ENCODE peak calls at places on chromosome 5, in eight cellular contexts. T is IMR-90; H is fibroblast of pulmonary artery; Z is HCT116; A is epithelial cell of esophagus; W is H1; R is heart right ventricle; S is CD8-positive, alpha-beta T cell. Q is an unnamed sample.

GRCh38 chr5:147906326-147907095 is at the start of gene C5orf46:
- DNase-seq in Z (no peak), R (no peak), H (peak), T (peak), W (no peak), A (peak), S (no peak), Q (no peak)

GRCh38 chr5:148740966-148741742 is 85.3 kb upstream of the ADRB2 start:
- DNase-seq in T (peak), A (peak), H (peak), W (no peak), Z (peak), R (no peak), S (no peak), Q (peak)

GRCh38 chr5:87831499-87831898 is 418.8 kb upstream of the CCNH start:
- DNase-seq in T (no peak), H (no peak), W (no peak), Z (no peak), A (no peak), S (no peak), R (no peak), Q (no peak)

GRCh38 chr5:56148453-56148971 is 84.6 kb downstream of the ANKRD55 start:
- DNase-seq in A (no peak), T (no peak), W (no peak), S (peak), H (no peak), R (no peak), Z (no peak), Q (no peak)

GRCh38 chr5:119274767-119275130 is 81.1 kb upstream of the TNFAIP8 start:
- DNase-seq in T (peak), H (peak), W (no peak), S (peak), A (peak), R (no peak), Z (peak), Q (no peak)

GRCh38 chr5:117794847-117795246 is 1193.5 kb downstream of the DTWD2 start:
- DNase-seq in A (no peak), R (no peak), W (no peak), T (peak), S (no peak), Z (no peak), H (no peak), Q (no peak)

GRCh38 chr5:156920042-156920860 is 42.8 kb downstream of the TIMD4 start:
- DNase-seq in T (no peak), Z (no peak), R (no peak), S (peak), A (no peak), H (no peak), W (no peak), Q (no peak)

GRCh38 chr5:115470921-115471320 is 73.7 kb downstream of the FEM1C start:
- DNase-seq in W (no peak), A (peak), Z (no peak), H (no peak), S (no peak), T (no peak), R (no peak), Q (no peak)

GRCh38 chr5:76180817-76181805 is 97.9 kb downstream of the SV2C start:
- DNase-seq in A (peak), Z (no peak), T (no peak), H (no peak), S (no peak), W (no peak), R (no peak), Q (no peak)

GRCh38 chr5:144205141-144205551 is 34.5 kb downstream of the KCTD16 start:
- DNase-seq in W (peak), R (no peak), H (peak), A (peak), Z (no peak), S (no peak), T (peak), Q (no peak)

GRCh38 chr5:124824637-124825158 is 78.3 kb upstream of the ZNF608 start:
- DNase-seq in R (no peak), Z (no peak), T (peak), A (peak), S (no peak), W (no peak), H (peak), Q (no peak)

GRCh38 chr5:11177993-11178711 is 417.1 kb upstream of the DAP start:
- DNase-seq in R (no peak), Z (no peak), T (no peak), H (no peak), S (no peak), A (peak), W (no peak), Q (no peak)

GRCh38 chr5:116947691-116948528 is 373.3 kb upstream of the SEMA6A start:
- DNase-seq in H (peak), S (peak), R (peak), Z (peak), A (peak), T (no peak), W (peak), Q (peak)

GRCh38 chr5:56433039-56433438 is 199.9 kb upstream of the ANKRD55 start:
- DNase-seq in R (no peak), W (no peak), H (no peak), Z (no peak), A (no peak), T (no peak), S (no peak), Q (no peak)

GRCh38 chr5:158874814-158875213 is 224.9 kb downstream of the EBF1 start:
- DNase-seq in W (no peak), R (no peak), S (no peak), T (no peak), A (no peak), H (no peak), Z (no peak), Q (no peak)

GRCh38 chr5:158877124-158877581 is 222.6 kb downstream of the EBF1 start:
- DNase-seq in S (no peak), R (no peak), W (no peak), Z (no peak), T (no peak), A (no peak), H (no peak), Q (no peak)

GRCh38 chr5:158876263-158876942 is 223.3 kb downstream of the EBF1 start:
- DNase-seq in Z (no peak), R (no peak), S (no peak), W (no peak), H (no peak), T (no peak), A (no peak), Q (no peak)

GRCh38 chr5:158874343-158874742 is 225.4 kb downstream of the EBF1 start:
- DNase-seq in Z (no peak), T (no peak), H (no peak), A (no peak), R (no peak), S (no peak), W (no peak), Q (no peak)

DNA sequence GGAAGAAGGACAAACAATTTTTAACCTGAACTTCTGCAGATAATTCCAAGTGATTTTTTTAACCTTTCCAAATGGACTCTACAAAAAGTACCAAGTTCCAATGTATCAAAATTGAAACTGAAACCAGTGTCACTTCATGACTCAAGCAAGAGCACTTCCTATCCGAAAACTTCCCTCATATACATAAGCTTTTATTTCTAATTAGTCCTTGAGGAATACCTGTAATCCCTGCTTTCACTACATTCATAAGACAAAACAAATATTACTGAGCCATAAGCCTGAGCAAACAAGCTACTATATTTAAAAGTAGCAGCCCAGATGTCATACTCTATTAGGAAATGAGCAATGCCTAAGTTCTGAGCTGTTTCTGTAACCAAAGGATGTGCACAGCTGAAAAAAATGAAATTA is 224.4 kb downstream of the EBF1 start:
- DNase-seq in S (no peak), W (no peak), A (peak), H (peak), Z (no peak), R (no peak), T (peak), Q (no peak)
- H3K4me3 ChIP-seq in S (peak), W (no peak), A (no peak), H (no peak), Z (no peak), R (peak), T (no peak), Q (no peak)

DNA sequence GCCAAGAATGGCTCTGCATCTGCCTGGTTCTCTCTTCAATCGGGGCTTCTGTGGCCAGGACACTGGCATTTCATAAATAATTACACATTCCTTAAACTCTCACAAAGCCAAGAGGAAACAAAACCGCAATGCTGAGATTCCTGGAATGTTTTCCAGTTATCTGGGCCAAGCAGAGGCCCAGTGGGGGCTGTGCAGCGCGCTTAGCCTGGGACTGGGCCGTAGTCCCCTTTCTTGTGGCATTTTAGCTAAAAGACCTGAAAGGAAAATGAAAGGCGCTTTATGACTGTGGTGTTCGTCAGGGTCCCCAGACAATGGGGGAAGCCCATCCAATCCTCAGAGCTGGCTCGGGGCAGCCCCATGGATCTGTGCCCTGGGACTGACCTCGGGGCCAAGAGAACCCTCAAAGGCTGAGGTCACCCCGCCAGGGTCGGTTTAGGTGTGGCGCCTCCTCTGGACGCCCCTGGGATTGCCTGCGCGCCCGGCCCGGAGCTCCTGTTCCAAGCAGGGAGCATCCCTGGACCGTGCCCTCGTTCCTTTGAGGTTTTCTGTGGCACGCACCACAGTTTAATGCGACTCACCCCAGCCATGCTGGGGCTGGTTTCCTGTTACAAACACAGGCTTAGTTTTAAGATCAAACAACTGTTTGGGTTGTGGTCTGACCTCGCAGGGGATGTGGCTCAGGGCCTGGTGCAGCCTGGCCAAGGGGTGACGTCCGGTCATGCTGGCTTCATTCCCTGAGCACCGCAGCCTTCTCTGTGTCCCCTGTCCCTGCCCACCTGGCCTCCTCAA is 51.5 kb upstream of the NKD2 start:
- DNase-seq in A (no peak), R (peak), W (peak), T (peak), H (peak), Z (no peak), S (peak), Q (no peak)
- TF ChIP-seq CTCF in A (no peak), R (no peak), W (no peak), T (peak), H (peak), Z (peak), S (no peak), Q (no peak)

GRCh38 chr5:151218177-151218576 is 5.7 kb downstream of the CCDC69 start:
- DNase-seq in A (no peak), H (no peak), Z (no peak), S (no peak), R (no peak), W (no peak), T (no peak), Q (no peak)

GRCh38 chr5:151214614-151215545 is 9.0 kb downstream of the CCDC69 start:
- DNase-seq in S (peak), H (no peak), T (no peak), Z (no peak), W (no peak), A (peak), R (no peak), Q (no peak)

GRCh38 chr5:151216781-151217180 is 7.1 kb downstream of the CCDC69 start:
- DNase-seq in T (no peak), S (no peak), A (no peak), H (no peak), Z (no peak), W (no peak), R (no peak), Q (no peak)

GRCh38 chr5:151213803-151214613 is 9.9 kb downstream of the CCDC69 start:
- DNase-seq in S (peak), A (peak), W (peak), H (peak), Z (no peak), T (no peak), R (peak), Q (no peak)

GRCh38 chr5:151215546-151215880 is 8.4 kb downstream of the CCDC69 start:
- DNase-seq in R (no peak), H (no peak), S (no peak), W (no peak), Z (no peak), T (no peak), A (no peak), Q (no peak)
- H3K4me3 ChIP-seq in R (no peak), H (no peak), S (peak), W (no peak), Z (no peak), T (no peak), A (no peak), Q (no peak)

DNA sequence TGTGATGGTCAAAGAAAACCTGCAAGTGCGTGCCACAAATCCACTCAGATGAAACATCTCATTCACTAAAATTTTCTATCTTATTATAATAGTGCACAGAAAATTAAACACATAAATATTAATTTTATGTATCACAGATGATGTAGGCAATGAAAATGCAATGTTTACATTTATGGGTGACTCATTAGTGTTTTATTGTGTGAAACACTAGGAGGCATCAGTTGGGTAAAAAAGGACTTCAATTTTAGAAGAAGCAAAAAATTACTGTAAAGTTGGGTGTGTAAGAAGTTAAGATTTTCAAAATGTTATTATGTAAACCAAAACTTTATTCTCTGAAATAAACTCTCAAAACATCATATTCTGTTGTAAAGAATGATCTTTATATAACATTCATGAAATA is 4.0 kb downstream of the MEF2C start:
- DNase-seq in R (no peak), W (no peak), S (no peak), H (peak), A (peak), T (peak), Z (no peak), Q (no peak)
- TF ChIP-seq CTCF in R (no peak), W (no peak), S (no peak), H (peak), A (peak), T (peak), Z (no peak), Q (peak)

GRCh38 chr5:140148508-140148907 is 22.8 kb downstream of the IGIP start:
- DNase-seq in Z (peak), S (no peak), A (no peak), H (no peak), T (no peak), W (peak), R (no peak), Q (no peak)

GRCh38 chr5:140145223-140145622 is 19.5 kb downstream of the IGIP start:
- DNase-seq in R (no peak), W (peak), A (no peak), T (no peak), S (no peak), H (no peak), Z (no peak), Q (no peak)

GRCh38 chr5:140147460-140147859 is 21.7 kb downstream of the IGIP start:
- DNase-seq in T (no peak), W (peak), S (no peak), A (no peak), R (no peak), Z (no peak), H (no peak), Q (no peak)

GRCh38 chr5:140145818-140146522 is 20.2 kb downstream of the IGIP start:
- DNase-seq in T (peak), Z (no peak), W (peak), R (peak), H (peak), S (peak), A (peak), Q (no peak)

DNA sequence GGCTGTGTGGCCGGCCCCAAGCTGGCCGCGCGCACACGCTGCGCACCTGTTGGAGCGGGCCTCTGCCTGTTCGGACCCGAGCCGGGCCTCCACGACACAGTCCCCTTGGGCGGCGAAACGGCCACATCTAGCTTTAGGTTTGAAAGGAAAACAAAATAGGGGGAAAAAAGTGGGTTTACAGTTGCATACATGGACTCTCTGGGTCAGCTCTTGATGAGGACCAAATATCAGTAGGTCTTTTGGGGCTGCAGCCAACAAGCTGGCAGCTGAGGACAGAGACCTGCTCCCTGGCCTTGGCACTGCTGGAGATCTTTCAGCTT is 20.7 kb downstream of the IGIP start:
- DNase-seq in W (no peak), A (no peak), Z (no peak), S (no peak), T (no peak), R (no peak), H (no peak), Q (no peak)
- H3K4me3 ChIP-seq in W (peak), A (no peak), Z (no peak), S (no peak), T (no peak), R (peak), H (no peak), Q (no peak)

GRCh38 chr5:53206562-53206961 is 97.0 kb upstream of the MOCS2 start:
- DNase-seq in S (no peak), H (no peak), R (no peak), W (no peak), A (no peak), Z (no peak), T (no peak), Q (no peak)

GRCh38 chr5:53199882-53200281 is 90.3 kb upstream of the MOCS2 start:
- DNase-seq in W (no peak), A (no peak), Z (no peak), H (no peak), S (no peak), R (no peak), T (no peak), Q (no peak)

GRCh38 chr5:53200309-53200708 is 90.8 kb upstream of the MOCS2 start:
- DNase-seq in Z (no peak), A (no peak), T (peak), S (no peak), W (no peak), H (peak), R (no peak), Q (no peak)

DNA sequence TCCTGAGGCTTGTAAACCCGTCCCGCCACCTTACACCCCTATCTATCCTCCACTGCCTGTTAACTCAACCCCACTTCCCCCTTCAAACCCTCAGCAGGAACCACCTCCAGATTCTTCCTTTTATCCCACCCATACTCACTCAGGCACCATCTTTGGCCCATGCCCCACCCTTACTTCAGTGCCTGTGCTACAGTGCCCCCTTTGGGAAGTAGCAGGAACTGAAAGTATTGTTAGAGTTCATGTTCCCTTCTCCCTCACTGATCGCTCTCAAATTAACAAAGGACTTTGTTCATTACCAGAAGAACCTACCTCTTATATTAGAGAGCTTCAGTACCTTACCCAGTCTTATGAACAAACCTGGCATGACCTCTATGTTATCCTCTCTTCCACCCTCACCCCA is 92.2 kb upstream of the MOCS2 start:
- DNase-seq in H (no peak), Z (no peak), W (no peak), S (no peak), R (no peak), A (no peak), T (no peak), Q (no peak)
- TF ChIP-seq CTCF in H (peak), Z (peak), W (peak), S (no peak), R (no peak), A (peak), T (no peak), Q (peak)

GRCh38 chr5:143057580-143057999 is 287.4 kb downstream of the ARHGAP26 start:
- DNase-seq in Z (no peak), H (peak), W (no peak), T (peak), R (no peak), S (no peak), A (no peak), Q (no peak)
- H3K4me3 ChIP-seq in Z (no peak), H (no peak), W (no peak), T (no peak), R (no peak), S (no peak), A (no peak), Q (no peak)

GRCh38 chr5:180670157-180670556 is 20.8 kb upstream of the FLT4 start:
- DNase-seq in Z (no peak), T (no peak), W (no peak), H (no peak), S (no peak), A (no peak), R (no peak), Q (no peak)
- TF ChIP-seq CTCF in Z (no peak), T (no peak), W (no peak), H (no peak), S (no peak), A (no peak), R (no peak), Q (no peak)

DNA sequence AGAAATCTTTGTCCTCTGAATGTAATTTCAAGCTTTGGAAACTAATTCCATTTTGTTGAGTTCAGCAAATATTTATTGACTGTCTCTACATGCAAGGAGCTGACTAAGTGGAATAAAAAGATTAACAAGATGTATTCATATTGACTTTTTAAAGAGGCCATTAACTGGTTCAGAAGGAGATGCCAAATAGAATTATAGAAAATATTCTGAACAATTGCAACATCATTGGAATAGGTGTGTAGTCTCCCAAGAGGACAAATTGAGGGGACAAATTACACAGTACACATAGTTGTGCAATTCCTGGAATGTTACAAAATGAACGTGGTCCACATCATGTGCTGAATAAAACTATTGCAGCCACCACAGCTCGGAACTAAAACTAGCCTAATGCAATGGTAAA is 224.2 kb downstream of the NPR3 start:
- DNase-seq in A (peak), Z (no peak), S (no peak), H (no peak), T (no peak), W (no peak), R (no peak), Q (peak)
- H3K4me3 ChIP-seq in A (no peak), Z (no peak), S (no peak), H (no peak), T (no peak), W (no peak), R (no peak), Q (no peak)

GRCh38 chr5:51960617-51961115 is 577.4 kb downstream of the ISL1 start:
- DNase-seq in R (no peak), A (peak), H (peak), T (no peak), S (no peak), Z (peak), W (no peak), Q (no peak)
- TF ChIP-seq CTCF in R (no peak), A (peak), H (no peak), T (no peak), S (no peak), Z (peak), W (no peak), Q (peak)